ENCODE peak calls at places on chromosomes 16 and 17, in five cellular contexts. Z is fibroblast of mammary gland, H is dorsolateral prefrontal cortex, C is cardiac fibroblast, A is fibroblast of lung. U is an unnamed sample.

GRCh38 chr17:67004191-67004590 is 39.7 kb downstream of the CACNG4 start:
- DNase-seq in Z (no peak), C (no peak), A (no peak), H (no peak), U (no peak)

GRCh38 chr16:67537270-67537635 is 8.6 kb downstream of the RIPOR1 start:
- DNase-seq in C (peak), H (no peak), Z (peak), A (peak), U (peak)

GRCh38 chr16:49474741-49475140 is 101.1 kb downstream of the C16orf78 start:
- DNase-seq in H (no peak), Z (no peak), A (no peak), C (no peak), U (no peak)

GRCh38 chr17:13587487-13588338 is 14.0 kb downstream of the HS3ST3A1 start:
- DNase-seq in H (no peak), C (no peak), A (peak), Z (peak), U (peak)

GRCh38 chr17:34603974-34604373 is 24.6 kb downstream of the TMEM132E start:
- DNase-seq in Z (no peak), H (no peak), A (no peak), C (no peak), U (no peak)

GRCh38 chr17:68460715-68461114 is 3.4 kb upstream of the WIPI1 start:
- DNase-seq in C (no peak), A (peak), Z (no peak), H (no peak), U (no peak)

GRCh38 chr17:76772842-76773521 is 35.1 kb downstream of the MFSD11 start:
- DNase-seq in A (peak), C (peak), Z (peak), H (no peak), U (peak)

GRCh38 chr16:813204-813915 is 12.8 kb upstream of the GNG13 start:
- DNase-seq in C (peak), Z (peak), H (peak), A (peak), U (peak)

GRCh38 chr17:16653367-16654041 is at the start of gene ZNF624:
- DNase-seq in H (peak), A (peak), Z (peak), C (peak), U (peak)

GRCh38 chr17:80891096-80892018 is 100.3 kb upstream of the CHMP6 start:
- DNase-seq in A (peak), Z (peak), H (no peak), C (peak), U (peak)

GRCh38 chr17:50768348-50768761 is 1.0 kb upstream of the ANKRD40CL start:
- DNase-seq in C (no peak), A (no peak), Z (no peak), H (no peak), U (no peak)

GRCh38 chr16:11256657-11257130 is 690 bp upstream of the SOCS1 start:
- DNase-seq in Z (peak), A (peak), H (peak), C (peak), U (peak)

GRCh38 chr17:69809331-69809730 is 265.7 kb upstream of the KCNJ16 start:
- DNase-seq in Z (no peak), A (no peak), C (peak), H (no peak), U (no peak)

GRCh38 chr17:80292557-80292956 is 31.9 kb downstream of the RNF213 start:
- DNase-seq in Z (no peak), A (no peak), H (no peak), C (no peak), U (no peak)

GRCh38 chr17:40516581-40517285 is 15.3 kb upstream of the TNS4 start:
- DNase-seq in A (no peak), H (no peak), Z (peak), C (peak), U (peak)

GRCh38 chr17:51298508-51299371 is 38.4 kb downstream of the UTP18 start:
- DNase-seq in H (peak), C (peak), Z (peak), A (peak), U (peak)

GRCh38 chr17:35486920-35487727 is 38.6 kb upstream of the SLFN13 start:
- DNase-seq in Z (peak), C (peak), H (no peak), A (peak), U (peak)

GRCh38 chr17:80959330-80960036 is 32.2 kb upstream of the CHMP6 start:
- DNase-seq in Z (peak), A (peak), H (no peak), C (peak), U (peak)

GRCh38 chr17:19596869-19597268 is 51.7 kb upstream of the ALDH3A2 start:
- DNase-seq in H (no peak), Z (no peak), A (no peak), C (no peak), U (no peak)

GRCh38 chr17:74215332-74215727 is 2.0 kb downstream of the TTYH2 start:
- DNase-seq in H (no peak), Z (no peak), A (no peak), C (no peak), U (no peak)

GRCh38 chr17:67993153-67993997 is 2.9 kb downstream of the C17orf58 start:
- DNase-seq in H (peak), Z (peak), A (peak), C (peak), U (peak)

GRCh38 chr16:79838860-79839259 is 238.3 kb upstream of the MAF start:
- DNase-seq in A (peak), H (no peak), Z (peak), C (no peak), U (peak)
- TF ChIP-seq CTCF in A (no peak), H (no peak), Z (no peak), C (no peak), U (no peak)

GRCh38 chr17:73103661-73104335 is 11.3 kb upstream of the SLC39A11 start:
- DNase-seq in C (peak), Z (no peak), H (no peak), A (peak), U (no peak)
- H3K4me3 ChIP-seq in C (no peak), Z (no peak), H (no peak), A (no peak), U (no peak)

GRCh38 chr16:23771027-23771426 is 16.2 kb downstream of the CHP2 start:
- DNase-seq in A (no peak), Z (no peak), C (peak), H (no peak), U (no peak)

GRCh38 chr16:23773339-23773738 is 18.5 kb downstream of the CHP2 start:
- DNase-seq in A (no peak), H (no peak), Z (no peak), C (no peak), U (no peak)

GRCh38 chr16:23771642-23772041 is 16.8 kb downstream of the CHP2 start:
- DNase-seq in H (no peak), Z (no peak), A (no peak), C (no peak), U (no peak)

GRCh38 chr16:23765933-23766332 is 11.1 kb downstream of the CHP2 start:
- DNase-seq in H (no peak), A (no peak), Z (no peak), C (no peak), U (no peak)

DNA sequence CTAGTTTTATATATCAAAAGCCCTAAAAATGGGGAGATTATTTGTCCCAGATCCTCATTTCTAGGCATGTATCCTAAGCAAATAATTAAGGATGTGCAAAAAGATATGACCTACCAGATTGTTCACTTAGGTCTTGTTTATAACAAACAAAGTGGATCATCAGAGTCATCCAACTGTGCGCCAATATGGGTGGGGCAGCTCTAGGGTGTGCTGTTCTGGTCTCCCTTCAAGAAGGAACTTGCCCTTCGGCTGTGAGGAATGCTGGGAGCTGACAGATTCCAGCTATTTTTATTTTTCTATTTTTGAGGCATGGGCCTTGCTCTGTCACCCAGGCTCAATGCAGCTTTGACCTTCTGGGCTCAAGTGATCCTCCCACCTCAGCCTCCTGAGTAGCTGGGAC is 13.8 kb downstream of the CHP2 start:
- DNase-seq in C (no peak), H (no peak), Z (no peak), A (no peak), U (no peak)
- TF ChIP-seq CTCF in C (no peak), H (no peak), Z (no peak), A (no peak), U (no peak)

DNA sequence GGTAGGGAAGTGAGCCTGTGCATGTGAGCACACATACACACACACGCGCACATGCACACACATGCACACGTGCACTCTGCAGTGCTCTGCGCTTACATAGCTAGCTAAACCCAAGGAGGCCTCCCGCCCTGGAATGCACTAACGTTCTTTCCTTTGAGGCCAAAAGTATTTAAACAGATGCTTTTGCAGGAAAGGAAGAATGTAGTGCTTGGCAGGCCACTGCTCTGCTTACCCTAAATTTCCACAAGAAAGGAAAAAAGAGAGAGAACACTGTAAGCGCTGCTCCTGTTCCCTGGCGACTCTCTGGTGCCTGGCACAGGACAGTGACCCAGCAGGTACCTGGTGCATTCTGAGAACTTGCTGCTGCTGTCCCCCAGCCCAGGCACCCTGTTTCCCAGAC is 31.3 kb upstream of the MRPS23 start:
- DNase-seq in A (peak), H (no peak), Z (peak), C (peak), U (peak)
- H3K4me3 ChIP-seq in A (no peak), H (no peak), Z (no peak), C (no peak), U (peak)

GRCh38 chr16:28924399-28924761 is 658 bp downstream of the RABEP2 start:
- DNase-seq in Z (no peak), A (no peak), H (no peak), C (no peak), U (no peak)
- TF ChIP-seq CTCF in Z (no peak), A (no peak), H (no peak), C (no peak), U (no peak)

GRCh38 chr17:6374761-6375312 is 60.1 kb downstream of the AIPL1 start:
- DNase-seq in H (no peak), Z (peak), A (no peak), C (peak), U (peak)
- H3K4me3 ChIP-seq in H (no peak), Z (no peak), A (no peak), C (no peak), U (no peak)

DNA sequence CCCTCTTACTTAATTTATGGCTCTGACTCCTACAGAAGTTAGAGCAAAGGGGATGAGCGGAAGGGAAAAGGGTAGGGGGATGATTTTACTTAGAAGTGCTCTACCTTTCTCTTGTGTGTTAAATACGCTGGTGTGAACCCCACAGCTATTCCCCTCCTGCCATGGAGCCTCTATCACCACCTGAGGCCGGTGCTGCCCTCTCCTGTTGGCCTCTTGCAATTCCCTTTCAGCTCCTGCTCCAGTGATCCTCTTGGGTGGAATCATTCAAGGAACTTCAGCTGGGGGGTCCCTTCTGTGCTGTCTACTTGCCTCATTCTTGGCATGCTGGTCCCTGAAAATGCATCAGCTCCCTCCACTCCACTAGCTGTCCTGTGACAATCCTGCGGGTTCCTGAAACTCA is 41.8 kb upstream of the CDH8 start:
- DNase-seq in H (no peak), Z (no peak), C (peak), A (no peak), U (peak)
- TF ChIP-seq CTCF in H (no peak), Z (no peak), C (no peak), A (no peak), U (peak)

U was measured in AG10803.